ENCODE peak calls at places on chromosomes 13 and 19, in five cellular contexts. One of them, this sample, is unnamed.

GRCh38 chr19:48813123-48813911 is 2.5 kb upstream of the BCAT2 start:
- DNase-seq in stimulated activated naive CD8-positive, alpha-beta T cell treated with anti-CD3 and anti-CD28 coated beads, Interleukin-15, amount 100 ng/mL, for 72 hours: no peak
- DNase-seq in stimulated activated CD8-positive, alpha-beta memory T cell treated with anti-CD3 and anti-CD28 coated beads, Interleukin-15, amount 100 ng/mL, for 4 hours: no peak
- DNase-seq in stimulated activated CD4-positive, alpha-beta T cell treated with anti-CD3 and anti-CD28 coated beads, Interleukin-1b, Interleukin-23, amount 100 ng/mL, for 48 hours: no peak
- DNase-seq in mucosa of gallbladder: no peak
- DNase-seq in this sample: no peak

GRCh38 chr13:25204843-25205242 is 32.8 kb upstream of the AMER2 start:
- DNase-seq in stimulated activated CD8-positive, alpha-beta memory T cell treated with anti-CD3 and anti-CD28 coated beads, Interleukin-15, amount 100 ng/mL, for 4 hours: no peak
- DNase-seq in stimulated activated CD4-positive, alpha-beta T cell treated with anti-CD3 and anti-CD28 coated beads, Interleukin-1b, Interleukin-23, amount 100 ng/mL, for 48 hours: no peak
- DNase-seq in stimulated activated naive CD8-positive, alpha-beta T cell treated with anti-CD3 and anti-CD28 coated beads, Interleukin-15, amount 100 ng/mL, for 72 hours: no peak
- DNase-seq in mucosa of gallbladder: no peak
- DNase-seq in this sample: no peak

GRCh38 chr13:48232420-48233096 is 448 bp upstream of the ITM2B start:
- DNase-seq in stimulated activated CD8-positive, alpha-beta memory T cell treated with anti-CD3 and anti-CD28 coated beads, Interleukin-15, amount 100 ng/mL, for 4 hours: no peak
- DNase-seq in stimulated activated CD4-positive, alpha-beta T cell treated with anti-CD3 and anti-CD28 coated beads, Interleukin-1b, Interleukin-23, amount 100 ng/mL, for 48 hours: no peak
- DNase-seq in stimulated activated naive CD8-positive, alpha-beta T cell treated with anti-CD3 and anti-CD28 coated beads, Interleukin-15, amount 100 ng/mL, for 72 hours: peak; percentile 35
- DNase-seq in mucosa of gallbladder: peak; percentile 38
- DNase-seq in this sample: no peak

GRCh38 chr19:18851673-18852325 is 20.0 kb downstream of the UPF1 start:
- DNase-seq in stimulated activated naive CD8-positive, alpha-beta T cell treated with anti-CD3 and anti-CD28 coated beads, Interleukin-15, amount 100 ng/mL, for 72 hours: no peak
- DNase-seq in stimulated activated CD8-positive, alpha-beta memory T cell treated with anti-CD3 and anti-CD28 coated beads, Interleukin-15, amount 100 ng/mL, for 4 hours: no peak
- DNase-seq in mucosa of gallbladder: no peak
- DNase-seq in stimulated activated CD4-positive, alpha-beta T cell treated with anti-CD3 and anti-CD28 coated beads, Interleukin-1b, Interleukin-23, amount 100 ng/mL, for 48 hours: no peak
- DNase-seq in this sample: no peak

GRCh38 chr13:42377640-42378382 is 105.9 kb downstream of the AKAP11 start:
- DNase-seq in stimulated activated CD8-positive, alpha-beta memory T cell treated with anti-CD3 and anti-CD28 coated beads, Interleukin-15, amount 100 ng/mL, for 4 hours: no peak
- DNase-seq in stimulated activated CD4-positive, alpha-beta T cell treated with anti-CD3 and anti-CD28 coated beads, Interleukin-1b, Interleukin-23, amount 100 ng/mL, for 48 hours: peak; percentile 51
- DNase-seq in stimulated activated naive CD8-positive, alpha-beta T cell treated with anti-CD3 and anti-CD28 coated beads, Interleukin-15, amount 100 ng/mL, for 72 hours: peak; percentile 73
- DNase-seq in mucosa of gallbladder: no peak
- DNase-seq in this sample: peak; percentile 39

GRCh38 chr19:14325863-14326262 is 55.4 kb upstream of the ADGRE5 start:
- DNase-seq in stimulated activated CD4-positive, alpha-beta T cell treated with anti-CD3 and anti-CD28 coated beads, Interleukin-1b, Interleukin-23, amount 100 ng/mL, for 48 hours: no peak
- DNase-seq in stimulated activated CD8-positive, alpha-beta memory T cell treated with anti-CD3 and anti-CD28 coated beads, Interleukin-15, amount 100 ng/mL, for 4 hours: no peak
- DNase-seq in stimulated activated naive CD8-positive, alpha-beta T cell treated with anti-CD3 and anti-CD28 coated beads, Interleukin-15, amount 100 ng/mL, for 72 hours: no peak
- DNase-seq in mucosa of gallbladder: no peak
- DNase-seq in this sample: no peak

GRCh38 chr19:56105090-56105701 is 15.9 kb downstream of the ZNF787 start:
- DNase-seq in stimulated activated CD8-positive, alpha-beta memory T cell treated with anti-CD3 and anti-CD28 coated beads, Interleukin-15, amount 100 ng/mL, for 4 hours: no peak
- DNase-seq in mucosa of gallbladder: peak; percentile 77
- DNase-seq in stimulated activated CD4-positive, alpha-beta T cell treated with anti-CD3 and anti-CD28 coated beads, Interleukin-1b, Interleukin-23, amount 100 ng/mL, for 48 hours: peak; percentile 42
- DNase-seq in stimulated activated naive CD8-positive, alpha-beta T cell treated with anti-CD3 and anti-CD28 coated beads, Interleukin-15, amount 100 ng/mL, for 72 hours: peak; percentile 28
- DNase-seq in this sample: no peak

GRCh38 chr19:54507824-54508223 is 5.2 kb downstream of the LAIR2 start:
- DNase-seq in stimulated activated CD8-positive, alpha-beta memory T cell treated with anti-CD3 and anti-CD28 coated beads, Interleukin-15, amount 100 ng/mL, for 4 hours: no peak
- DNase-seq in stimulated activated CD4-positive, alpha-beta T cell treated with anti-CD3 and anti-CD28 coated beads, Interleukin-1b, Interleukin-23, amount 100 ng/mL, for 48 hours: no peak
- DNase-seq in stimulated activated naive CD8-positive, alpha-beta T cell treated with anti-CD3 and anti-CD28 coated beads, Interleukin-15, amount 100 ng/mL, for 72 hours: no peak
- DNase-seq in mucosa of gallbladder: no peak
- DNase-seq in this sample: no peak

GRCh38 chr19:33064778-33065550 is at the start of gene RHPN2:
- DNase-seq in mucosa of gallbladder: peak; percentile 62
- DNase-seq in stimulated activated CD8-positive, alpha-beta memory T cell treated with anti-CD3 and anti-CD28 coated beads, Interleukin-15, amount 100 ng/mL, for 4 hours: peak; percentile 27
- DNase-seq in stimulated activated naive CD8-positive, alpha-beta T cell treated with anti-CD3 and anti-CD28 coated beads, Interleukin-15, amount 100 ng/mL, for 72 hours: peak; percentile 59
- DNase-seq in stimulated activated CD4-positive, alpha-beta T cell treated with anti-CD3 and anti-CD28 coated beads, Interleukin-1b, Interleukin-23, amount 100 ng/mL, for 48 hours: peak; percentile 68
- DNase-seq in this sample: no peak

GRCh38 chr13:73687087-73687486 is 447.1 kb downstream of the KLF12 start:
- DNase-seq in mucosa of gallbladder: no peak
- DNase-seq in stimulated activated CD8-positive, alpha-beta memory T cell treated with anti-CD3 and anti-CD28 coated beads, Interleukin-15, amount 100 ng/mL, for 4 hours: no peak
- DNase-seq in stimulated activated naive CD8-positive, alpha-beta T cell treated with anti-CD3 and anti-CD28 coated beads, Interleukin-15, amount 100 ng/mL, for 72 hours: no peak
- DNase-seq in stimulated activated CD4-positive, alpha-beta T cell treated with anti-CD3 and anti-CD28 coated beads, Interleukin-1b, Interleukin-23, amount 100 ng/mL, for 48 hours: no peak
- DNase-seq in this sample: no peak

GRCh38 chr13:40384976-40385857 is 281.2 kb downstream of the FOXO1 start:
- DNase-seq in stimulated activated CD8-positive, alpha-beta memory T cell treated with anti-CD3 and anti-CD28 coated beads, Interleukin-15, amount 100 ng/mL, for 4 hours: no peak
- DNase-seq in stimulated activated naive CD8-positive, alpha-beta T cell treated with anti-CD3 and anti-CD28 coated beads, Interleukin-15, amount 100 ng/mL, for 72 hours: no peak
- DNase-seq in stimulated activated CD4-positive, alpha-beta T cell treated with anti-CD3 and anti-CD28 coated beads, Interleukin-1b, Interleukin-23, amount 100 ng/mL, for 48 hours: no peak
- DNase-seq in mucosa of gallbladder: no peak
- DNase-seq in this sample: no peak

GRCh38 chr19:798415-799075 is 1.3 kb downstream of the PTBP1 start:
- DNase-seq in stimulated activated CD8-positive, alpha-beta memory T cell treated with anti-CD3 and anti-CD28 coated beads, Interleukin-15, amount 100 ng/mL, for 4 hours: no peak
- DNase-seq in stimulated activated naive CD8-positive, alpha-beta T cell treated with anti-CD3 and anti-CD28 coated beads, Interleukin-15, amount 100 ng/mL, for 72 hours: peak; percentile 41
- DNase-seq in stimulated activated CD4-positive, alpha-beta T cell treated with anti-CD3 and anti-CD28 coated beads, Interleukin-1b, Interleukin-23, amount 100 ng/mL, for 48 hours: no peak
- DNase-seq in mucosa of gallbladder: peak; percentile 45
- DNase-seq in this sample: no peak

GRCh38 chr19:15640904-15641597 is 354 bp downstream of the CYP4F3 start:
- DNase-seq in stimulated activated CD4-positive, alpha-beta T cell treated with anti-CD3 and anti-CD28 coated beads, Interleukin-1b, Interleukin-23, amount 100 ng/mL, for 48 hours: no peak
- DNase-seq in stimulated activated CD8-positive, alpha-beta memory T cell treated with anti-CD3 and anti-CD28 coated beads, Interleukin-15, amount 100 ng/mL, for 4 hours: no peak
- DNase-seq in mucosa of gallbladder: peak; percentile 75
- DNase-seq in stimulated activated naive CD8-positive, alpha-beta T cell treated with anti-CD3 and anti-CD28 coated beads, Interleukin-15, amount 100 ng/mL, for 72 hours: no peak
- DNase-seq in this sample: no peak

GRCh38 chr13:19634129-19634740 is 776 bp downstream of the MPHOSPH8 start:
- DNase-seq in stimulated activated naive CD8-positive, alpha-beta T cell treated with anti-CD3 and anti-CD28 coated beads, Interleukin-15, amount 100 ng/mL, for 72 hours: no peak
- DNase-seq in mucosa of gallbladder: peak; percentile 18
- DNase-seq in stimulated activated CD4-positive, alpha-beta T cell treated with anti-CD3 and anti-CD28 coated beads, Interleukin-1b, Interleukin-23, amount 100 ng/mL, for 48 hours: no peak
- DNase-seq in stimulated activated CD8-positive, alpha-beta memory T cell treated with anti-CD3 and anti-CD28 coated beads, Interleukin-15, amount 100 ng/mL, for 4 hours: no peak
- DNase-seq in this sample: peak; percentile 36

GRCh38 chr19:33240181-33240771 is 14.6 kb upstream of the SLC7A10 start:
- DNase-seq in stimulated activated CD4-positive, alpha-beta T cell treated with anti-CD3 and anti-CD28 coated beads, Interleukin-1b, Interleukin-23, amount 100 ng/mL, for 48 hours: no peak
- DNase-seq in stimulated activated CD8-positive, alpha-beta memory T cell treated with anti-CD3 and anti-CD28 coated beads, Interleukin-15, amount 100 ng/mL, for 4 hours: no peak
- DNase-seq in stimulated activated naive CD8-positive, alpha-beta T cell treated with anti-CD3 and anti-CD28 coated beads, Interleukin-15, amount 100 ng/mL, for 72 hours: no peak
- DNase-seq in mucosa of gallbladder: no peak
- DNase-seq in this sample: no peak

GRCh38 chr19:46461537-46461936 is 9.8 kb downstream of the PNMA8A start:
- DNase-seq in stimulated activated CD8-positive, alpha-beta memory T cell treated with anti-CD3 and anti-CD28 coated beads, Interleukin-15, amount 100 ng/mL, for 4 hours: no peak
- DNase-seq in stimulated activated naive CD8-positive, alpha-beta T cell treated with anti-CD3 and anti-CD28 coated beads, Interleukin-15, amount 100 ng/mL, for 72 hours: no peak
- DNase-seq in stimulated activated CD4-positive, alpha-beta T cell treated with anti-CD3 and anti-CD28 coated beads, Interleukin-1b, Interleukin-23, amount 100 ng/mL, for 48 hours: no peak
- DNase-seq in mucosa of gallbladder: no peak
- DNase-seq in this sample: no peak

GRCh38 chr19:887072-887471 is 5.9 kb downstream of the MED16 start:
- DNase-seq in stimulated activated CD8-positive, alpha-beta memory T cell treated with anti-CD3 and anti-CD28 coated beads, Interleukin-15, amount 100 ng/mL, for 4 hours: no peak
- DNase-seq in stimulated activated naive CD8-positive, alpha-beta T cell treated with anti-CD3 and anti-CD28 coated beads, Interleukin-15, amount 100 ng/mL, for 72 hours: no peak
- DNase-seq in mucosa of gallbladder: no peak
- DNase-seq in stimulated activated CD4-positive, alpha-beta T cell treated with anti-CD3 and anti-CD28 coated beads, Interleukin-1b, Interleukin-23, amount 100 ng/mL, for 48 hours: no peak
- DNase-seq in this sample: peak; percentile 22

GRCh38 chr19:18529782-18530181 is 7.9 kb upstream of the ELL start:
- DNase-seq in stimulated activated CD8-positive, alpha-beta memory T cell treated with anti-CD3 and anti-CD28 coated beads, Interleukin-15, amount 100 ng/mL, for 4 hours: no peak
- DNase-seq in stimulated activated naive CD8-positive, alpha-beta T cell treated with anti-CD3 and anti-CD28 coated beads, Interleukin-15, amount 100 ng/mL, for 72 hours: no peak
- DNase-seq in stimulated activated CD4-positive, alpha-beta T cell treated with anti-CD3 and anti-CD28 coated beads, Interleukin-1b, Interleukin-23, amount 100 ng/mL, for 48 hours: no peak
- DNase-seq in mucosa of gallbladder: no peak
- DNase-seq in this sample: no peak

GRCh38 chr19:13865243-13865577 is 11.7 kb upstream of the NANOS3 start:
- DNase-seq in mucosa of gallbladder: no peak
- DNase-seq in stimulated activated naive CD8-positive, alpha-beta T cell treated with anti-CD3 and anti-CD28 coated beads, Interleukin-15, amount 100 ng/mL, for 72 hours: no peak
- DNase-seq in stimulated activated CD8-positive, alpha-beta memory T cell treated with anti-CD3 and anti-CD28 coated beads, Interleukin-15, amount 100 ng/mL, for 4 hours: no peak
- DNase-seq in stimulated activated CD4-positive, alpha-beta T cell treated with anti-CD3 and anti-CD28 coated beads, Interleukin-1b, Interleukin-23, amount 100 ng/mL, for 48 hours: no peak
- DNase-seq in this sample: no peak

This sample was measured in brain microvascular endothelial cell.